ENCODE peak calls at places on chromosome 16, in nine cellular contexts. X, U, C, H, Z, G, R, T and B are unnamed samples.

GRCh38 chr16:48041861-48042435 is 113.8 kb downstream of the ABCC12 start:
- DNase-seq in X (peak), U (no peak), Z (no peak), G (no peak), H (no peak), R (no peak), C (no peak), T (no peak), B (no peak)

GRCh38 chr16:69818811-69819587 is 56.9 kb downstream of the WWP2 start:
- DNase-seq in X (peak), H (no peak), R (no peak), Z (no peak), G (no peak), C (no peak), U (no peak), T (no peak), B (no peak)

GRCh38 chr16:47848481-47849109 is 307.2 kb downstream of the ABCC12 start:
- DNase-seq in Z (peak), X (peak), G (no peak), T (peak), R (no peak), H (no peak), C (no peak), U (no peak), B (no peak)

GRCh38 chr16:73037331-73037745 is 10.6 kb downstream of the ZFHX3 start:
- DNase-seq in T (no peak), G (no peak), H (no peak), Z (no peak), U (no peak), R (no peak), X (no peak), C (peak), B (no peak)

GRCh38 chr16:22614271-22614947 is 103.7 kb downstream of the NPIPB5 start:
- DNase-seq in C (no peak), G (peak), H (no peak), Z (no peak), R (no peak), X (no peak), T (no peak), U (no peak), B (peak)

GRCh38 chr16:50609049-50609832 is 61.0 kb downstream of the NKD1 start:
- DNase-seq in Z (no peak), H (no peak), R (no peak), X (no peak), G (no peak), C (no peak), U (no peak), T (no peak), B (no peak)

GRCh38 chr16:426115-426905 is 861 bp downstream of the RAB11FIP3 start:
- DNase-seq in R (peak), X (peak), G (no peak), T (no peak), Z (no peak), H (no peak), C (no peak), U (no peak), B (peak)

GRCh38 chr16:47565454-47565853 is 104.3 kb downstream of the PHKB start:
- DNase-seq in X (no peak), G (peak), C (peak), T (peak), U (no peak), Z (no peak), H (peak), R (no peak), B (peak)

GRCh38 chr16:81221731-81222130 is 16.8 kb upstream of the BCO1 start:
- DNase-seq in R (no peak), X (no peak), H (no peak), G (no peak), U (no peak), T (no peak), C (no peak), Z (no peak), B (no peak)

GRCh38 chr16:3106205-3106928 is 6.0 kb upstream of the ZNF205 start:
- DNase-seq in H (peak), X (peak), C (peak), R (peak), T (peak), Z (peak), G (peak), U (peak), B (peak)

GRCh38 chr16:86768999-86769398 is 190.7 kb downstream of the FOXL1 start:
- DNase-seq in T (peak), U (no peak), X (no peak), Z (no peak), G (no peak), C (no peak), H (no peak), R (no peak), B (no peak)

GRCh38 chr16:80065565-80065964 is 465.0 kb upstream of the MAF start:
- DNase-seq in C (no peak), U (no peak), R (no peak), H (no peak), Z (no peak), G (no peak), X (no peak), T (no peak), B (no peak)

GRCh38 chr16:89031715-89032659 is 55.0 kb upstream of the CBFA2T3 start:
- DNase-seq in U (no peak), T (no peak), R (peak), C (peak), Z (no peak), X (no peak), H (no peak), G (peak), B (peak)

GRCh38 chr16:14302031-14302398 is 230.9 kb downstream of the MRTFB start:
- DNase-seq in U (no peak), Z (no peak), G (no peak), H (peak), X (peak), T (peak), R (peak), C (peak), B (peak)

GRCh38 chr16:66728117-66728787 is 23.2 kb downstream of the DYNC1LI2 start:
- DNase-seq in C (no peak), T (peak), H (no peak), X (peak), Z (no peak), G (no peak), U (no peak), R (peak), B (no peak)

GRCh38 chr16:31356566-31357323 is 1.8 kb downstream of the ITGAX start:
- DNase-seq in C (no peak), T (no peak), Z (no peak), X (peak), U (no peak), G (no peak), R (no peak), H (no peak), B (no peak)

GRCh38 chr16:84726670-84727467 is 27.1 kb downstream of the USP10 start:
- DNase-seq in X (peak), H (peak), G (no peak), R (peak), C (peak), T (no peak), U (no peak), Z (no peak), B (peak)

GRCh38 chr16:77289331-77289809 is 90.2 kb downstream of the SYCE1L start:
- DNase-seq in H (no peak), X (no peak), C (no peak), R (no peak), T (peak), U (no peak), Z (no peak), G (no peak), B (no peak)

GRCh38 chr16:22232277-22233049 is 26.4 kb downstream of the EEF2K start:
- DNase-seq in T (peak), Z (no peak), X (no peak), G (peak), C (peak), U (no peak), R (no peak), H (peak), B (peak)

GRCh38 chr16:47779201-47780016 is 318.3 kb downstream of the PHKB start:
- DNase-seq in T (peak), G (no peak), X (no peak), H (no peak), U (peak), C (no peak), Z (no peak), R (no peak), B (no peak)

DNA sequence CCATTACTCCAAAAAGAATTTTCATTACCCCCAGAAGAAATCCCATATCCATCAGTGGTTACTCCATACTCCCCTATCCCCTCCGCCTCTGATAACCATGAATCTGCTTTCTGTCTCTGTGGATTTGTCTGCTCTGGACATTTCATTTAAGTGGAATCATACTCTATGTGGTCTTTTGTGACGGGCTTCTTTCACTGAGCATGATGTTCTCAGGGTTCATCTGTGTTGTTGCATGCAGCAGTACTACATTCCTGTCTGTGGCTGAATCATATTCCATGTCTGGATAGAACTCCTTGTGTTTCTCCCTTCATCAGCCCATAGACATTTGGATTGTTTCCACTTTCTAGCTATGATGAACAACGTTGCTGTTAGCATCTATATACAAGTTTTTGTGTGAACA is 59.5 kb upstream of the IRX3 start:
- DNase-seq in H (no peak), Z (no peak), T (no peak), G (no peak), C (no peak), R (no peak), X (no peak), U (no peak), B (no peak)
- TF ChIP-seq CTCF in H (no peak), Z (no peak), T (no peak), G (no peak), C (no peak), R (no peak), X (no peak), U (no peak), B (no peak)

GRCh38 chr16:19113577-19114358 is at the start of gene ITPRIPL2:
- DNase-seq in G (peak), H (peak), Z (no peak), T (peak), U (peak), X (peak), R (no peak), C (peak), B (peak)

GRCh38 chr16:19114359-19115147 is 789 bp downstream of the ITPRIPL2 start:
- DNase-seq in C (peak), X (peak), U (no peak), Z (no peak), T (peak), R (no peak), G (peak), H (peak), B (peak)

GRCh38 chr16:19116711-19117449 is 3.1 kb downstream of the ITPRIPL2 start:
- DNase-seq in R (peak), X (peak), U (no peak), G (peak), C (no peak), Z (no peak), T (peak), H (no peak), B (no peak)

GRCh38 chr16:19118938-19119431 is 5.2 kb downstream of the ITPRIPL2 start:
- DNase-seq in T (peak), H (no peak), U (no peak), G (peak), R (no peak), X (no peak), Z (peak), C (peak), B (no peak)

GRCh38 chr16:19115148-19116021 is 1.6 kb downstream of the ITPRIPL2 start:
- DNase-seq in C (peak), R (no peak), G (no peak), U (no peak), H (no peak), T (no peak), Z (no peak), X (peak), B (no peak)
- H3K27ac ChIP-seq in C (peak), R (no peak), G (peak), U (peak), H (peak), T (peak), Z (peak), X (no peak), B (peak)

GRCh38 chr16:49434733-49435132 is 61.1 kb downstream of the C16orf78 start:
- DNase-seq in R (no peak), Z (no peak), C (no peak), T (no peak), H (no peak), G (no peak), U (no peak), X (no peak), B (no peak)

GRCh38 chr16:49439050-49439449 is 65.4 kb downstream of the C16orf78 start:
- DNase-seq in Z (no peak), U (no peak), H (no peak), T (no peak), G (no peak), X (no peak), R (no peak), C (no peak), B (no peak)

GRCh38 chr16:49436181-49436580 is 62.6 kb downstream of the C16orf78 start:
- DNase-seq in C (no peak), X (no peak), Z (no peak), T (no peak), H (no peak), R (no peak), G (no peak), U (no peak), B (no peak)

GRCh38 chr16:49439676-49440075 is 66.1 kb downstream of the C16orf78 start:
- DNase-seq in Z (no peak), R (no peak), G (no peak), C (no peak), X (no peak), U (no peak), T (no peak), H (no peak), B (no peak)

GRCh38 chr16:49437344-49437743 is 63.7 kb downstream of the C16orf78 start:
- DNase-seq in T (no peak), C (no peak), G (no peak), X (no peak), Z (no peak), U (no peak), R (peak), H (no peak), B (no peak)
- TF ChIP-seq CTCF in T (no peak), C (no peak), G (no peak), X (peak), Z (no peak), U (no peak), R (peak), H (no peak), B (no peak)

GRCh38 chr16:4566144-4566543 is 10.0 kb downstream of the C16orf96 start:
- DNase-seq in R (no peak), Z (no peak), G (no peak), H (no peak), T (no peak), C (no peak), X (no peak), U (no peak), B (no peak)
- H3K27ac ChIP-seq in R (no peak), Z (no peak), G (no peak), H (no peak), T (no peak), C (no peak), X (no peak), U (no peak), B (no peak)

GRCh38 chr16:78478267-78478821 is 378.9 kb downstream of the WWOX start:
- DNase-seq in U (no peak), G (no peak), R (no peak), Z (no peak), T (no peak), H (no peak), X (peak), C (no peak), B (no peak)
- TF ChIP-seq CTCF in U (no peak), G (peak), R (no peak), Z (no peak), T (no peak), H (peak), X (peak), C (no peak), B (no peak)

GRCh38 chr16:15836074-15836473 is 20.8 kb downstream of the MYH11 start:
- DNase-seq in R (no peak), H (no peak), C (no peak), U (no peak), G (no peak), Z (no peak), X (no peak), T (no peak), B (no peak)

GRCh38 chr16:15833551-15833950 is 23.3 kb downstream of the MYH11 start:
- DNase-seq in H (no peak), T (no peak), R (no peak), G (no peak), X (no peak), Z (no peak), C (no peak), U (no peak), B (no peak)

GRCh38 chr16:15836965-15837611 is 19.7 kb downstream of the MYH11 start:
- DNase-seq in Z (no peak), G (no peak), X (no peak), U (no peak), H (no peak), T (no peak), C (no peak), R (no peak), B (no peak)

GRCh38 chr16:15835136-15835878 is 21.5 kb downstream of the MYH11 start:
- DNase-seq in H (no peak), Z (no peak), U (no peak), C (no peak), X (no peak), R (peak), G (no peak), T (no peak), B (no peak)

DNA sequence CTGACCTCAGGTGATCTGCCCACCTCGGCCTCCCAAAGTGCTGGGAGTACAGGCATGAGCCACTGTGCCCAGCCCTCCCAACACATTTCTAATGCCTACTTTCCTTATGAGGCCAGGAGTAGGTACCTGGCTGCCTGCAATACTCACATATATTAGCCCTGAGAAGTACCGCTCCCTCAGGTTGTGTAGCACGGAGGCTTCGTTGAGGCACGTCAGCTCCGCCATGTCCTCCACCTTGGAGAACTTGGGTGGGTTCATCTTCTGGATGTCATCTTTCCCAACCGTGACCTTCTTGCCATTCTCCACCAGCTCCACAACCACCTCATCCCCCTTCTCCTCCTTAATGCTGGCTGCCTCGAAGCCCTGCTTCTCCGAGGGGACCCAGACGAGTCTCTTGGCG is 19.1 kb downstream of the MYH11 start:
- DNase-seq in T (no peak), R (no peak), H (no peak), X (no peak), U (no peak), C (no peak), G (no peak), Z (no peak), B (no peak)
- H3K27ac ChIP-seq in T (no peak), R (no peak), H (no peak), X (no peak), U (no peak), C (no peak), G (no peak), Z (no peak), B (no peak)

GRCh38 chr16:1923299-1924034 is 5.3 kb upstream of the HS3ST6 start:
- DNase-seq in T (no peak), U (no peak), Z (no peak), C (no peak), H (no peak), R (no peak), X (peak), G (no peak), B (peak)
- TF ChIP-seq CTCF in T (peak), U (peak), Z (peak), C (no peak), H (peak), R (peak), X (peak), G (no peak), B (no peak)

DNA sequence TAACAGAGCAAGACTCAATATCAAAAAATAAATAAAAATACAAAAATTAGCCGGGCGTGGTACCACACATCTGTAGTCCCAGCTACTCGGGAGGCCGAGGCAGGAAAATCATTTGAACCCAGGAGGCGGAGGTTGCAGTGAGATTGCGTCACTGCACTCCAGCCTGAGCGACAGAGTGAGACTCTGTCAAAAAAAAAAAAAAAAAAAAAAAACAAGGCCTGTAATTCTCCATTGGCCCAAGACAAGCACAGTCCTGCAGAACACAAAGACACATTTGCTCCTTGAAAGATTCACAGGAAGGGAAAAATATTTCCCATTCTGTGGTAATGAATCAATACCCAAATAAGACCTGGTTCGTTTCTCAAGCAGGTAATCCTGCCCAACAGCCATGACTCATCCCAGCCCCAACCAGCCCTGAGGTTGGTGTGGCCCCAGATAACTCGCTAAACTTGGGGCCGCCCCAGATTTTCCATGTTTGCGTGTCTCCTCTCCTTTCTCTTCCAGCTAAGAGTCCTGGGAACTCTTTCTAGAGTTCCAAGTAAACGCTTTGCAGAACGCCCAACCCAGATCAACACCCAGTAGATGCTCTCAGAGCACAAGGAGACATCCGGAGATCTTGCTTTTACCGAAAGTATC is 40.3 kb upstream of the SNN start:
- DNase-seq in Z (no peak), U (no peak), T (peak), C (no peak), H (no peak), X (no peak), G (peak), R (no peak), B (no peak)
- H3K27ac ChIP-seq in Z (peak), U (no peak), T (no peak), C (peak), H (peak), X (no peak), G (peak), R (peak), B (peak)

DNA sequence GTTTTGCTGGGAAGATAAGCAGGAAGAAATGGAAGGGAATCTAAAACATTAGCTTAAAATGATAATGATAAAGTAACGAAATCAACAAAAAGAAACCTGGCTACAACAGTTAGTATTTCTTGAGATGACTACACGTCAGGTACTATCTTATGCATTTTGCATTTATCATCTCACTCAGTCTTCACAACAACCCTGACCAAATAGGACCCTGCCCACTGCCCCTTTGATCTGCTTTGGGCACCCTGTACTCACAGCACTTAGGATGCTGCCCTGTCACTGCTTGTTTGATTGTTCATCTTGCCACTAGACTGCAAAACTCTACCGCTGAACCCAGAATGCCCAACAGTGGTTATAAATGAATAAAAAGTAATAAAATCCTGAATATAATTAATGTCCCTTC is 45.2 kb downstream of the MARVELD3 start:
- DNase-seq in T (no peak), Z (no peak), H (no peak), G (no peak), U (no peak), X (no peak), R (no peak), C (no peak), B (no peak)
- TF ChIP-seq CTCF in T (no peak), Z (no peak), H (no peak), G (no peak), U (no peak), X (no peak), R (no peak), C (no peak), B (no peak)